ENCODE peak calls at places on chromosomes 2 and 18, in eight cellular contexts. T, Y, X, E, H, O, L and C are unnamed samples.

GRCh38 chr2:127410871-127411396 is 7.3 kb upstream of the PROC start:
- DNase-seq in T (no peak), Y (no peak), X (no peak), E (no peak), H (peak; percentile 70), O (no peak), L (no peak), C (no peak)

GRCh38 chr18:7897119-7897518 is 330.0 kb downstream of the PTPRM start:
- DNase-seq in T (no peak), Y (no peak), X (no peak), E (no peak), H (no peak), O (no peak), L (no peak), C (no peak)

GRCh38 chr2:47189635-47190034 is 34.5 kb upstream of the STPG4 start:
- DNase-seq in T (no peak), Y (no peak), X (no peak), E (no peak), H (no peak), O (no peak), L (peak; percentile 58), C (no peak)

GRCh38 chr2:216012133-216012829 is 1.1 kb downstream of the MREG start:
- DNase-seq in T (no peak), Y (no peak), X (no peak), E (no peak), H (no peak), O (no peak), L (peak; percentile 81), C (no peak)

GRCh38 chr2:46162329-46162870 is 134.8 kb upstream of the EPAS1 start:
- DNase-seq in T (no peak), Y (no peak), X (no peak), E (no peak), H (no peak), O (no peak), L (no peak), C (no peak)

GRCh38 chr2:45412754-45413379 is 198.2 kb downstream of the SRBD1 start:
- DNase-seq in T (peak; percentile 66), Y (no peak), X (no peak), E (no peak), H (no peak), O (no peak), L (no peak), C (no peak)

GRCh38 chr2:66305714-66306113 is 129.2 kb upstream of the MEIS1 start:
- DNase-seq in T (peak; percentile 94), Y (no peak), X (no peak), E (no peak), H (no peak), O (peak; percentile 48), L (no peak), C (no peak)

GRCh38 chr2:173782681-173783080 is 182.5 kb downstream of the SP3 start:
- DNase-seq in T (no peak), Y (no peak), X (no peak), E (no peak), H (no peak), O (no peak), L (no peak), C (no peak)